ENCODE peak calls at places on chromosomes 12 and 14, in eight cellular contexts. S is COLO829; D is mucosa of descending colon; V is cardiac fibroblast; G is activated CD4-positive, alpha-beta memory T cell treated with anti-CD3 and anti-CD28 coated beads, Interleukin-2, amount 10 ng/mL, durations not matched to agents 7 days and 5 days; M is effector CD8-positive, alpha-beta T cell; E is RCC 7860; Y is GM13976. C is an unnamed sample.

GRCh38 chr12:11228268-11228879 is 41.1 kb downstream of the PRB3 start:
- DNase-seq in S (peak; percentile 50), D (peak; percentile 55), V (peak; percentile 59), G (peak; percentile 35), M (peak; percentile 1), E (peak; percentile 14), Y (peak; percentile 25), C (peak; percentile 35)

GRCh38 chr12:57090924-57091632 is 2.2 kb downstream of the NAB2 start:
- DNase-seq in S (no peak), D (no peak), V (no peak), G (no peak), M (no peak), E (no peak), Y (no peak), C (no peak)

GRCh38 chr12:25733541-25733940 is 180.5 kb upstream of the LMNTD1 start:
- DNase-seq in S (no peak), D (no peak), V (no peak), G (no peak), M (no peak), E (no peak), Y (no peak), C (no peak)

GRCh38 chr12:116169071-116169470 is 108.4 kb downstream of the MED13L start:
- DNase-seq in S (no peak), D (no peak), V (no peak), G (no peak), M (no peak), E (no peak), Y (no peak), C (no peak)

GRCh38 chr14:80959448-80960006 is 4.1 kb downstream of the TSHR start:
- DNase-seq in S (no peak), D (peak; percentile 57), V (no peak), G (peak; percentile 86), M (no peak), E (no peak), Y (peak; percentile 56), C (no peak)

GRCh38 chr12:65389436-65389835 is 111.0 kb downstream of the MSRB3 start:
- DNase-seq in S (no peak), D (no peak), V (no peak), G (no peak), M (no peak), E (no peak), Y (no peak), C (no peak)

GRCh38 chr14:22391908-22392307 is 197.1 kb downstream of the DAD1 start:
- DNase-seq in S (peak; percentile 76), D (peak; percentile 60), V (peak; percentile 81), G (no peak), M (no peak), E (peak; percentile 41), Y (peak; percentile 70), C (peak; percentile 74)

GRCh38 chr12:12379831-12380730 is 23.2 kb downstream of the BORCS5 start:
- DNase-seq in S (no peak), D (no peak), V (peak; percentile 40), G (peak; percentile 54), M (no peak), E (no peak), Y (peak; percentile 36), C (no peak)